ENCODE peak calls at places on chromosomes 3 and 15, in six cellular contexts. J, O, H, K, W and D are unnamed samples.

GRCh38 chr3:134312873-134313838 is 61.1 kb downstream of the AMOTL2 start:
- DNase-seq in J (no peak), O (peak; percentile 83), H (peak; percentile 63), K (peak; percentile 81), W (peak; percentile 84), D (peak; percentile 40)

GRCh38 chr3:186220886-186221285 is 112.0 kb upstream of the ETV5 start:
- DNase-seq in J (no peak), O (no peak), H (no peak), K (no peak), W (no peak), D (no peak)

GRCh38 chr3:148957586-148957985 is 33.8 kb upstream of the GYG1 start:
- DNase-seq in J (no peak), O (no peak), H (no peak), K (no peak), W (no peak), D (peak; percentile 22)

GRCh38 chr3:52973806-52974205 is 72.1 kb downstream of the SFMBT1 start:
- DNase-seq in J (no peak), O (no peak), H (no peak), K (no peak), W (no peak), D (no peak)

GRCh38 chr15:31974855-31975421 is 55.4 kb upstream of the CHRNA7 start:
- DNase-seq in J (peak; percentile 11), O (no peak), H (peak; percentile 47), K (peak; percentile 77), W (no peak), D (peak; percentile 76)

GRCh38 chr3:180912304-180913226 is at the start of gene FXR1:
- DNase-seq in J (peak; percentile 89), O (peak; percentile 87), H (peak; percentile 93), K (peak; percentile 94), W (peak; percentile 91), D (peak; percentile 92)

GRCh38 chr15:98926236-98926635 is 81.4 kb downstream of the PGPEP1L start:
- DNase-seq in J (no peak), O (no peak), H (no peak), K (no peak), W (no peak), D (no peak)

GRCh38 chr15:69484837-69485236 is 32.2 kb downstream of the RPLP1 start:
- DNase-seq in J (no peak), O (no peak), H (peak; percentile 21), K (no peak), W (no peak), D (no peak)

GRCh38 chr3:37861540-37862051 is at the start of gene CTDSPL:
- DNase-seq in J (peak; percentile 11), O (peak; percentile 59), H (peak; percentile 54), K (peak; percentile 83), W (peak; percentile 46), D (peak; percentile 67)

GRCh38 chr15:60584355-60585023 is 105.5 kb upstream of the ICE2 start:
- DNase-seq in J (peak; percentile 76), O (no peak), H (no peak), K (no peak), W (no peak), D (peak; percentile 27)

DNA sequence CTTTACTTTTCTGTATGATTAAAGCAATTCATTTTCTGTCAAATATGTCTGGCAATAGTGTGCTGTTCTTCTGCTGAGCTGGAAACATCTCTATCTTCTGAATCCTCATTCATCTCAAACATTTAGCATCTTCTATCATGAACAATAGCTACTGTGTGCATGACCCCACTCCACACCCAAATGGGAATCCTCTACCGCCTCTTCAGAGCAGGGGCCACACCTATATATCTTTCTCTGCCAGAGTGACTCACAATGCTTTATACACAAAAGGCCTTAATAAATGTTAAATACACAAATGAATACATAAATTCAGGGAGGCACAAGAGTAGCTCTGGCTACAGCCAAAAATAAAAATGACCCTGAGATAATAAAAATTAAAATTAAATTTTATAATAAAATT is 8.0 kb downstream of the ALDH1A2 start:
- DNase-seq in J (no peak), O (no peak), H (no peak), K (no peak), W (no peak), D (peak; percentile 24)
- H3K27me3 ChIP-seq in J (peaks cover 5% of the 10 kb centered on the region), O (no peaks in the 10 kb centered on the region), H (peaks cover 33% of the 10 kb centered on the region), K (peaks cover 42% of the 10 kb centered on the region), W (peaks cover 3% of the 10 kb centered on the region), D (no peaks in the 10 kb centered on the region)

DNA sequence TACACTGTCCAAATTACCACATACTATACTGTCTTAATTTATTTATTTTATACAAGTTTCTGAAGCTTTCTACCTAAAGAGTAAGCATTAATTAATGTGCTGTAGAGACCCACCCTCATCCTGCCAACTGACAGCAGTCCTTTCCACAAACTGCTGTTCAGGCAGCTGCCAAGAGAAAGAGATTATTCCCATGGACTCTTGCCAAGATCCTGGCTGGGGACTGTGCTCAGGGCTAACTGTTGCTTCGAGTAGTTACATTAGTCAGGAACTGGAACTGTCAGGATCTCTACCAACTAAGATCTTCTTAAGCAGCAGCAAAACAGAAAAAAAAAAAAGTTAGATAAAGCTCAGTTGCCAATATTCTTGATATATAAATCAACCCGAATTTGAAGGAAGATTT is 398.8 kb downstream of the MECOM start:
- DNase-seq in J (no peak), O (peak; percentile 43), H (peak; percentile 66), K (peak; percentile 51), W (peak; percentile 48), D (peak; percentile 16)
- H3K4me3 ChIP-seq in J (no peak overlapping the region), O (no peak overlapping the region), H (no peak overlapping the region), K (no peak overlapping the region), W (no peak overlapping the region), D (no peak overlapping the region)

GRCh38 chr15:80265021-80265420 is 13.0 kb upstream of the CTXND1 start:
- DNase-seq in J (no peak), O (no peak), H (no peak), K (no peak), W (no peak), D (no peak)
- H3K27me3 ChIP-seq in J (no peaks in the 10 kb centered on the region), O (no peaks in the 10 kb centered on the region), H (peaks cover 17% of the 10 kb centered on the region), K (peaks cover 33% of the 10 kb centered on the region), W (peaks cover 18% of the 10 kb centered on the region), D (peaks cover 15% of the 10 kb centered on the region)

DNA sequence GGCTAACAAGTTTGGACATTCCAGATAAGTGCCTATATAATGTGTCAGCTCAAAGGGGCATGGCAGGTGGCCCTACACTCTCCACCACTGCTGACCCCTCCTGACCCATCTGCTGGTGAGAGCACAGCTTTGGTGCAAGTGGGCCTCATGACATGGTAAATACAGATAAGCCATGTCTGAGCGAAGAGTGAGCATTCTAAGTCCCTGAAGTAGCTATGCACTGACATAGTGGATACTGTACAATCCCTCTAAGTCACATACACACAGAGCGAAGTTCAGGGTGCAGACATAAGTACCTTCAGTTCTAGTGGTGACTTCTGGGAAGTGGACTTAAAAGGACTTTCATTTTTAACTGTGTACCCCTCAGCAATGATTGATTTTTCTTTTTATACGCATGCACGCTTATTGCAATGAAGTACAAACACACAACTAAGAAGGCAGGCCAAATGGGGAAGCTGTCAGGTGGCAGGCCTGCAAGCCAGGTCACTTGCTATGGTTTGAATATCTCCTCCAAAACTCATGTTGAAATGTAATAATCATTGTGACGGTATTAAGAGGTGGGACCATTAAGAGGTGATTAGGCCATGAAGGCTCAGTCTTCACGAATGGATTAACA is 41.5 kb downstream of the TBC1D2B start:
- DNase-seq in J (no peak), O (no peak), H (no peak), K (peak; percentile 51), W (no peak), D (no peak)
- H3K4me3 ChIP-seq in J (no peak overlapping the region), O (no peak overlapping the region), H (no peak overlapping the region), K (no peak overlapping the region), W (no peak overlapping the region), D (no peak overlapping the region)

DNA sequence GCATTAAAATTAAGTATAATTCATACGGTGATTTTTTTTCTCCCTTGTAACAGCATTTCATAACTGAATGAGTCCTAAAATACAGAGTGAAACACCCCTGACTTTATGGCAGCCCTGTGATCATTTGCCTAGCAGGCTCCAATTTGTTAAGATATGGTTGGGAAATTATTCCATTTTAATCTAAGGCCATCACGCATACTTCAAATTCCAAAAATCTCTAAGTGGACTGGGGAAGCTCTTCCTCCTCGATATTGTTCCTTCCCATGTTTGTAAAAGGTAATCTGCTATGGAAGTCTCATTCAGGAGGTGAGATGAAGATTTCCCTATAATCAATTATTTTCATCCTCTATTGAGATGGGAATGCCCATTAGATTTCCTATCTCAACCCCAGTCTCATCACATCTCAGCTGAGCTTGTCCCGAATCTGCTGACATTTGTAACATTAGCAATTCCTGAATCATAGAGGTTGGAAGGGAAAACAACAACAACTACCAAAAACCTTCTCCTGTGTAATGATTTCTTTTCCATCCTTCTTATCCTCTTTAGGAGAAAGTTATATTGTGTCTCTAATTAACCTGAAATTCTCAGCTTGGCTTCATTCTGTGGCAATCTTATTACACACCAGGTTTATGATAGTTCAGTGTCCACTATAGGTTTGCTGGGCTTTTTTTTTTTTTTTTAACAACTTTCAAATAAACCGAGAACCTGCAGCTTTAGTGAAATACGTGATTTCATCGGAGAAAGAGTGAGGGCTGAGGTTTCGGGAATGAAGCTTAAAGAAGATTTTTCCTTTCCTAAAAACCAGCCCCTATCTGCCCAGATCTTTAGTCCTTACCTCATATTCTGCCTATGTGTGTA is 2.2 kb upstream of the NR2F2 start:
- DNase-seq in J (no peak), O (no peak), H (no peak), K (no peak), W (no peak), D (no peak)
- H3K27me3 ChIP-seq in J (peaks cover 68% of the 10 kb centered on the region), O (no peaks in the 10 kb centered on the region), H (peaks cover 40% of the 10 kb centered on the region), K (no peaks in the 10 kb centered on the region), W (peaks cover 35% of the 10 kb centered on the region), D (no peaks in the 10 kb centered on the region)

DNA sequence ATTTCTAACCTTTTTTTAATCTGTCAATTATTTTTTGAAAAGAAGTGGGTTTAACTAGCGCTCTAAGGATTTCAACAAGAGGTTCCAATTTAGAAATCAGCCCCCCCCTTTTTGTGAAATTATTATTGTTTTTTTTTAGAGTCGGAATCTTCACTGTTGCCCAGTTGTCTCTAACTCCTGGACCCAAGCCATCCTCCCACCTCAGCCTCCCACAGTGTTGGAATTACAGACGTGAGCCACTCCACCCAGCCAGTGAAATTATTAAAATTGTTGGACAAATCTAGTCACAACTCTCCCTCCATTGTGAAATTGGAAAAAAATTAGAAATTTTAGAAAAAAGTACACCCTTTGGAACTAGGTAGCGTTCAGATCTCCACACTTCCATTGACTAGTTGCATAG is 2.5 kb downstream of the AKAP13 start:
- DNase-seq in J (no peak), O (no peak), H (no peak), K (no peak), W (no peak), D (no peak)
- H3K4me3 ChIP-seq in J (no peak overlapping the region), O (peak overlapping the region; percentile 93), H (peak overlapping the region; percentile 95), K (peak overlapping the region; percentile 65), W (peak overlapping the region; percentile 98), D (no peak overlapping the region)

DNA sequence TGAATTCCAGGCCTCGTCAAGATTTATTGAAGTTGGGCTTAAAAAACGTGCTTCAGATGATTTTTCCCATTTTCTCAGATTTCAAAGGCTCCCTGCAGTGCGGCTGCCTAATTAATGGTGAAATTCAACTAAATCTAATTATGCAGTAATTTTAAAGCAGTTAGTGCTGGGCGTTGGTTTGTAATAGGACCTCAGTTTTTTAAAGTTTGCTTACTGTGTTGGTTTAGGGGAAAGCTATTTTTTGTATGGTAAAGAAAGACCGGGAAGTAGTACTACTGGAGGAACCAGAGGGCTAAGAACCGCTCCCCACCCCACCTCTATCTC is 11.6 kb downstream of the NR2F2 start:
- DNase-seq in J (no peak), O (no peak), H (no peak), K (no peak), W (no peak), D (no peak)
- H3K27me3 ChIP-seq in J (peaks cover 43% of the 10 kb centered on the region), O (no peaks in the 10 kb centered on the region), H (peaks cover 5% of the 10 kb centered on the region), K (peaks cover 9% of the 10 kb centered on the region), W (peaks cover 8% of the 10 kb centered on the region), D (no peaks in the 10 kb centered on the region)